ENCODE peak calls at places on chromosomes 16 and 17, in seven cellular contexts. One of them, this sample, is unnamed.

GRCh38 chr16:27326738-27327585 is 13.2 kb downstream of the IL4R start:
- DNase-seq in HEK293T: no peak
- DNase-seq in SHP77: no peak
- DNase-seq in hypothalamus: peak
- DNase-seq in cardiac fibroblast: peak
- DNase-seq in H1: peak
- DNase-seq in activated T-helper 9 cell treated with anti-CD3 and anti-CD28 coated beads, Interleukin-2, amount 50 U/mL, for 16 hours: peak
- DNase-seq in this sample: peak

GRCh38 chr16:74607967-74608356 is 1.0 kb upstream of the GLG1 start:
- DNase-seq in activated T-helper 9 cell treated with anti-CD3 and anti-CD28 coated beads, Interleukin-2, amount 50 U/mL, for 16 hours: no peak
- DNase-seq in SHP77: peak
- DNase-seq in HEK293T: peak
- DNase-seq in hypothalamus: no peak
- DNase-seq in H1: no peak
- DNase-seq in cardiac fibroblast: no peak
- DNase-seq in this sample: no peak

GRCh38 chr16:66486773-66487579 is 59.9 kb downstream of the BEAN1 start:
- DNase-seq in HEK293T: no peak
- DNase-seq in activated T-helper 9 cell treated with anti-CD3 and anti-CD28 coated beads, Interleukin-2, amount 50 U/mL, for 16 hours: no peak
- DNase-seq in SHP77: peak
- DNase-seq in hypothalamus: peak
- DNase-seq in cardiac fibroblast: peak
- DNase-seq in H1: no peak
- DNase-seq in this sample: peak

GRCh38 chr16:27740496-27741201 is 190.7 kb downstream of the KATNIP start:
- DNase-seq in cardiac fibroblast: no peak
- DNase-seq in activated T-helper 9 cell treated with anti-CD3 and anti-CD28 coated beads, Interleukin-2, amount 50 U/mL, for 16 hours: no peak
- DNase-seq in hypothalamus: no peak
- DNase-seq in HEK293T: no peak
- DNase-seq in SHP77: no peak
- DNase-seq in H1: no peak
- DNase-seq in this sample: no peak

GRCh38 chr17:5705081-5705875 is 121.0 kb upstream of the NLRP1 start:
- DNase-seq in activated T-helper 9 cell treated with anti-CD3 and anti-CD28 coated beads, Interleukin-2, amount 50 U/mL, for 16 hours: no peak
- DNase-seq in HEK293T: peak
- DNase-seq in hypothalamus: no peak
- DNase-seq in cardiac fibroblast: peak
- DNase-seq in SHP77: no peak
- DNase-seq in H1: no peak
- DNase-seq in this sample: no peak

GRCh38 chr17:42288985-42289862 is 926 bp downstream of the STAT5A start:
- DNase-seq in SHP77: no peak
- DNase-seq in activated T-helper 9 cell treated with anti-CD3 and anti-CD28 coated beads, Interleukin-2, amount 50 U/mL, for 16 hours: peak
- DNase-seq in cardiac fibroblast: no peak
- DNase-seq in HEK293T: no peak
- DNase-seq in H1: no peak
- DNase-seq in hypothalamus: no peak
- DNase-seq in this sample: no peak

GRCh38 chr17:75878174-75878998 is at the start of gene TRIM47:
- DNase-seq in SHP77: peak
- DNase-seq in hypothalamus: peak
- DNase-seq in cardiac fibroblast: peak
- DNase-seq in HEK293T: peak
- DNase-seq in H1: no peak
- DNase-seq in activated T-helper 9 cell treated with anti-CD3 and anti-CD28 coated beads, Interleukin-2, amount 50 U/mL, for 16 hours: no peak
- DNase-seq in this sample: no peak

GRCh38 chr16:27722892-27723450 is 173.0 kb downstream of the KATNIP start:
- DNase-seq in activated T-helper 9 cell treated with anti-CD3 and anti-CD28 coated beads, Interleukin-2, amount 50 U/mL, for 16 hours: no peak
- DNase-seq in cardiac fibroblast: no peak
- DNase-seq in SHP77: no peak
- DNase-seq in HEK293T: no peak
- DNase-seq in hypothalamus: no peak
- DNase-seq in H1: no peak
- DNase-seq in this sample: no peak

GRCh38 chr17:30095507-30096244 is 20.9 kb upstream of the NSRP1 start:
- DNase-seq in cardiac fibroblast: peak
- DNase-seq in activated T-helper 9 cell treated with anti-CD3 and anti-CD28 coated beads, Interleukin-2, amount 50 U/mL, for 16 hours: no peak
- DNase-seq in SHP77: no peak
- DNase-seq in hypothalamus: no peak
- DNase-seq in HEK293T: peak
- DNase-seq in H1: no peak
- DNase-seq in this sample: peak

This sample was measured in GM04504.